ENCODE peak calls at places on chromosomes 6 and 20, in four cellular contexts. C is GDM1, V is prostate gland, Z is right lobe of liver. J is an unnamed sample.

GRCh38 chr20:14055127-14055742 is 59.9 kb downstream of the MACROD2 start:
- DNase-seq in C (peak; percentile 3), V (peak; percentile 55), Z (no peak), J (peak; percentile 62)

GRCh38 chr6:152301806-152302568 is 335.2 kb downstream of the SYNE1 start:
- DNase-seq in C (peak; percentile 90), V (peak; percentile 74), Z (peak; percentile 92), J (peak; percentile 91)

GRCh38 chr6:45187841-45188240 is 140.3 kb upstream of the RUNX2 start:
- DNase-seq in C (no peak), V (no peak), Z (no peak), J (no peak)

GRCh38 chr6:70099732-70100131 is 203.2 kb downstream of the COL9A1 start:
- DNase-seq in C (no peak), V (no peak), Z (no peak), J (no peak)

GRCh38 chr20:49447946-49448809 is 34.3 kb downstream of the KCNB1 start:
- DNase-seq in C (no peak), V (no peak), Z (no peak), J (no peak)

GRCh38 chr6:69311888-69312287 is 484.9 kb downstream of the LMBRD1 start:
- DNase-seq in C (no peak), V (no peak), Z (no peak), J (no peak)

GRCh38 chr6:151130329-151130728 is 109.4 kb upstream of the AKAP12 start:
- DNase-seq in C (no peak), V (no peak), Z (no peak), J (no peak)

GRCh38 chr20:50724851-50725721 is 6.3 kb upstream of the PARD6B start:
- DNase-seq in C (no peak), V (no peak), Z (peak; percentile 18), J (no peak)

GRCh38 chr20:43220612-43221011 is 30.9 kb upstream of the PTPRT start:
- DNase-seq in C (no peak), V (no peak), Z (no peak), J (no peak)

GRCh38 chr6:30877419-30878262 is 6.7 kb upstream of the DDR1 start:
- DNase-seq in C (peak; percentile 45), V (peak; percentile 91), Z (peak; percentile 87), J (peak; percentile 69)

GRCh38 chr6:12851123-12851695 is 134.6 kb downstream of the PHACTR1 start:
- DNase-seq in C (no peak), V (no peak), Z (no peak), J (no peak)

GRCh38 chr6:85192186-85192585 is 257.7 kb upstream of the NT5E start:
- DNase-seq in C (no peak), V (no peak), Z (no peak), J (no peak)

GRCh38 chr6:135088818-135089809 is 34.5 kb upstream of the HBS1L start:
- DNase-seq in C (no peak), V (no peak), Z (no peak), J (peak; percentile 42)

GRCh38 chr6:168133186-168133585 is 54.2 kb upstream of the FRMD1 start:
- DNase-seq in C (no peak), V (no peak), Z (no peak), J (no peak)

GRCh38 chr20:19921349-19921793 is 95.8 kb upstream of the NAA20 start:
- DNase-seq in C (no peak), V (no peak), Z (peak; percentile 58), J (no peak)

GRCh38 chr6:10583509-10583908 is 62.4 kb downstream of the GCNT2 start:
- DNase-seq in C (no peak), V (no peak), Z (no peak), J (peak; percentile 55)

GRCh38 chr20:64080013-64080812 is at the start of gene OPRL1:
- DNase-seq in C (no peak), V (no peak), Z (no peak), J (peak; percentile 41)

GRCh38 chr6:92723390-92723931 is 695.9 kb downstream of the EPHA7 start:
- DNase-seq in C (no peak), V (no peak), Z (no peak), J (no peak)

GRCh38 chr6:141107562-141108160 is 1025.1 kb upstream of the GJE1 start:
- DNase-seq in C (no peak), V (no peak), Z (no peak), J (no peak)

GRCh38 chr6:30722280-30723112 is 2.3 kb downstream of the TUBB start:
- DNase-seq in C (peak; percentile 22), V (peak; percentile 81), Z (peak; percentile 84), J (peak; percentile 94)

GRCh38 chr6:52049252-52050050 is 38.0 kb downstream of the PKHD1 start:
- DNase-seq in C (no peak), V (no peak), Z (no peak), J (peak; percentile 52)

GRCh38 chr20:43725666-43726065 is 1.1 kb downstream of the GTSF1L start:
- DNase-seq in C (no peak), V (no peak), Z (no peak), J (no peak)

J was measured in KBM-7.